ENCODE peak calls at places on chromosomes 1 and 21, in five cellular contexts. K is left ventricle myocardium inferior, R is NCI-H1092, L is T follicular helper cell, E is Calu3. G is an unnamed sample.

GRCh38 chr1:197738927-197739326 is 36.4 kb downstream of the DENND1B start:
- DNase-seq in K (no peak), R (no peak), L (no peak), E (no peak), G (no peak)

GRCh38 chr1:194289569-194290266 is 1103.3 kb upstream of the B3GALT2 start:
- DNase-seq in K (no peak), R (no peak), L (peak), E (peak), G (peak)

GRCh38 chr1:24557711-24558121 is 1.8 kb downstream of the NCMAP start:
- DNase-seq in K (no peak), R (no peak), L (no peak), E (no peak), G (no peak)

GRCh38 chr1:157960773-157961172 is 32.7 kb upstream of the KIRREL1 start:
- DNase-seq in K (no peak), R (no peak), L (no peak), E (no peak), G (no peak)

GRCh38 chr1:19083081-19083480 is 126.6 kb upstream of the IFFO2 start:
- DNase-seq in K (no peak), R (no peak), L (no peak), E (peak), G (no peak)

GRCh38 chr1:214028999-214029406 is 41.2 kb downstream of the PROX1 start:
- DNase-seq in K (no peak), R (no peak), L (no peak), E (no peak), G (no peak)

GRCh38 chr1:193185861-193186714 is at the start of gene B3GALT2:
- DNase-seq in K (no peak), R (peak), L (no peak), E (no peak), G (no peak)

GRCh38 chr1:155938220-155938627 is 3.2 kb upstream of the RXFP4 start:
- DNase-seq in K (no peak), R (peak), L (no peak), E (peak), G (no peak)

GRCh38 chr1:187408217-187409004 is 579.7 kb downstream of the PLA2G4A start:
- DNase-seq in K (no peak), R (no peak), L (no peak), E (no peak), G (no peak)

GRCh38 chr1:164560076-164560475 is 1.1 kb downstream of the PBX1 start:
- DNase-seq in K (no peak), R (no peak), L (no peak), E (no peak), G (no peak)

GRCh38 chr1:26697978-26698849 is 2.4 kb downstream of the ARID1A start:
- DNase-seq in K (peak), R (peak), L (peak), E (peak), G (peak)

GRCh38 chr1:109927356-109927755 is 16.7 kb downstream of the CSF1 start:
- DNase-seq in K (no peak), R (no peak), L (no peak), E (no peak), G (no peak)

GRCh38 chr21:36745459-36745858 is 46.5 kb downstream of the SIM2 start:
- DNase-seq in K (no peak), R (no peak), L (no peak), E (no peak), G (no peak)

GRCh38 chr1:59383963-59384362 is 87.1 kb downstream of the FGGY start:
- DNase-seq in K (no peak), R (no peak), L (no peak), E (no peak), G (no peak)

GRCh38 chr21:16773206-16773605 is 739.6 kb upstream of the CXADR start:
- DNase-seq in K (no peak), R (no peak), L (no peak), E (no peak), G (no peak)

GRCh38 chr1:92690212-92690906 is 94.5 kb downstream of the EVI5 start:
- DNase-seq in K (no peak), R (no peak), L (no peak), E (no peak), G (no peak)

GRCh38 chr1:115222616-115223402 is 115.2 kb downstream of the NGF start:
- DNase-seq in K (no peak), R (no peak), L (no peak), E (no peak), G (no peak)

GRCh38 chr1:166432655-166433054 is 265.9 kb upstream of the FAM78B start:
- DNase-seq in K (no peak), R (no peak), L (no peak), E (no peak), G (no peak)

GRCh38 chr1:245878585-245878984 is 628.5 kb downstream of the SMYD3 start:
- DNase-seq in K (no peak), R (no peak), L (no peak), E (no peak), G (no peak)

GRCh38 chr1:171911506-171911905 is 70.2 kb downstream of the DNM3 start:
- DNase-seq in K (no peak), R (no peak), L (no peak), E (no peak), G (no peak)

GRCh38 chr1:240585975-240586374 is 26.0 kb downstream of the GREM2 start:
- DNase-seq in K (no peak), R (no peak), L (no peak), E (no peak), G (no peak)

GRCh38 chr1:119713538-119714456 is 2.1 kb downstream of the PHGDH start:
- DNase-seq in K (no peak), R (peak), L (no peak), E (no peak), G (no peak)

G was measured in effector CD4-positive, alpha-beta T cell.